ENCODE peak calls at places on chromosomes 2 and 18, in eight cellular contexts. G is AG04450, W is cardiac muscle cell, J is tibial artery, F is astrocyte of the spinal cord, N is fibroblast of the aortic adventitia, V is heart right ventricle, T is brain microvascular endothelial cell. X is an unnamed sample.

GRCh38 chr2:61149074-61149473 is 12.9 kb upstream of the C2orf74 start:
- DNase-seq in G (no peak), W (no peak), J (no peak), F (no peak), N (no peak), V (no peak), T (no peak), X (no peak)

GRCh38 chr18:49017813-49018552 is 67.2 kb upstream of the SMAD7 start:
- DNase-seq in G (no peak), W (no peak), J (no peak), F (no peak), N (no peak), V (no peak), T (no peak), X (no peak)

GRCh38 chr18:72652990-72653593 is 109.0 kb upstream of the CBLN2 start:
- DNase-seq in G (no peak), W (no peak), J (no peak), F (peak; percentile 23), N (no peak), V (no peak), T (peak; percentile 12), X (no peak)

GRCh38 chr18:532632-533031 is 32.1 kb upstream of the COLEC12 start:
- DNase-seq in G (no peak), W (no peak), J (no peak), F (no peak), N (no peak), V (no peak), T (no peak), X (no peak)

GRCh38 chr2:141782574-141782973 is 348.2 kb downstream of the LRP1B start:
- DNase-seq in G (no peak), W (no peak), J (no peak), F (no peak), N (no peak), V (no peak), T (no peak), X (no peak)

GRCh38 chr18:63213936-63214671 is 105.5 kb downstream of the BCL2 start:
- DNase-seq in G (no peak), W (no peak), J (no peak), F (no peak), N (no peak), V (no peak), T (no peak), X (no peak)

GRCh38 chr2:156327835-156328401 is 4.6 kb downstream of the NR4A2 start:
- DNase-seq in G (no peak), W (no peak), J (no peak), F (no peak), N (no peak), V (no peak), T (no peak), X (no peak)

GRCh38 chr2:240458044-240458899 is 22.8 kb downstream of the GPC1 start:
- DNase-seq in G (no peak), W (no peak), J (no peak), F (no peak), N (no peak), V (no peak), T (no peak), X (no peak)

GRCh38 chr2:204871246-204871953 is 326.1 kb downstream of the PARD3B start:
- DNase-seq in G (peak; percentile 18), W (peak; percentile 66), J (no peak), F (peak; percentile 76), N (peak; percentile 71), V (no peak), T (no peak), X (no peak)

GRCh38 chr18:13036622-13037320 is 45.6 kb downstream of the CEP192 start:
- DNase-seq in G (no peak), W (no peak), J (no peak), F (peak; percentile 18), N (peak; percentile 29), V (no peak), T (no peak), X (peak; percentile 28)

GRCh38 chr2:101540518-101540917 is 65.6 kb upstream of the RFX8 start:
- DNase-seq in G (no peak), W (peak; percentile 88), J (no peak), F (peak; percentile 16), N (peak; percentile 83), V (no peak), T (peak; percentile 33), X (no peak)

GRCh38 chr2:54115284-54116137 is at the start of gene ACYP2:
- DNase-seq in G (peak; percentile 91), W (peak; percentile 98), J (peak; percentile 95), F (peak; percentile 97), N (peak; percentile 95), V (peak; percentile 97), T (peak; percentile 93), X (peak; percentile 72)

GRCh38 chr2:28726177-28726576 is 25.5 kb upstream of the PPP1CB start:
- DNase-seq in G (no peak), W (no peak), J (no peak), F (no peak), N (no peak), V (no peak), T (no peak), X (no peak)

GRCh38 chr18:79494936-79495335 is 99.2 kb downstream of the NFATC1 start:
- DNase-seq in G (no peak), W (no peak), J (peak; percentile 13), F (no peak), N (no peak), V (no peak), T (no peak), X (no peak)

GRCh38 chr2:241187101-241187690 is 1.3 kb upstream of the ANO7 start:
- DNase-seq in G (no peak), W (no peak), J (no peak), F (no peak), N (no peak), V (no peak), T (no peak), X (no peak)

GRCh38 chr18:65749881-65750280 is 931 bp upstream of the CDH7 start:
- DNase-seq in G (no peak), W (no peak), J (no peak), F (no peak), N (no peak), V (no peak), T (no peak), X (no peak)

GRCh38 chr18:65752625-65753325 is 2.0 kb downstream of the CDH7 start:
- DNase-seq in G (no peak), W (no peak), J (no peak), F (no peak), N (no peak), V (no peak), T (no peak), X (no peak)

GRCh38 chr18:65751145-65752085 is 603 bp downstream of the CDH7 start:
- DNase-seq in G (no peak), W (no peak), J (no peak), F (no peak), N (no peak), V (no peak), T (no peak), X (no peak)

GRCh38 chr18:65748321-65748720 is 2.5 kb upstream of the CDH7 start:
- DNase-seq in G (no peak), W (no peak), J (no peak), F (no peak), N (no peak), V (no peak), T (no peak), X (no peak)

GRCh38 chr18:65750421-65751144 is at the start of gene CDH7:
- DNase-seq in G (no peak), W (no peak), J (no peak), F (no peak), N (no peak), V (no peak), T (no peak), X (no peak)
- H3K4me3 ChIP-seq in G (no peak within 1 kb of the TSS), W (peak within 1 kb of the TSS; percentile 76), J (peak within 1 kb of the TSS; percentile 28), F (peak within 1 kb of the TSS; percentile 39), N (no peak within 1 kb of the TSS), V (peak within 1 kb of the TSS; percentile 57), T (peak within 1 kb of the TSS; percentile 57), X (no peak within 1 kb of the TSS)

GRCh38 chr18:11989174-11989573 is 7.9 kb downstream of the IMPA2 start:
- DNase-seq in G (no peak), W (no peak), J (no peak), F (no peak), N (no peak), V (no peak), T (no peak), X (no peak)
- TF ChIP-seq CTCF in G (no peak), W (no peak), J (no peak), F (no peak), N (no peak), V (no peak), T (no peak), X (no peak)

GRCh38 chr2:191318037-191318728 is 73.0 kb downstream of the MYO1B start:
- DNase-seq in G (no peak), W (peak; percentile 71), J (no peak), F (peak; percentile 81), N (peak; percentile 83), V (peak; percentile 30), T (peak; percentile 75), X (no peak)

GRCh38 chr2:191315365-191315752 is 70.2 kb downstream of the MYO1B start:
- DNase-seq in G (no peak), W (no peak), J (no peak), F (no peak), N (no peak), V (no peak), T (no peak), X (no peak)

GRCh38 chr2:191314697-191315364 is 69.6 kb downstream of the MYO1B start:
- DNase-seq in G (no peak), W (no peak), J (no peak), F (no peak), N (no peak), V (no peak), T (no peak), X (no peak)

GRCh38 chr2:191318729-191319078 is 73.5 kb downstream of the MYO1B start:
- DNase-seq in G (no peak), W (peak; percentile 72), J (no peak), F (peak; percentile 68), N (peak; percentile 78), V (no peak), T (peak; percentile 54), X (no peak)

GRCh38 chr2:191316246-191316645 is 71.0 kb downstream of the MYO1B start:
- DNase-seq in G (no peak), W (no peak), J (no peak), F (no peak), N (peak; percentile 44), V (no peak), T (no peak), X (no peak)
- H3K4me3 ChIP-seq in G (no peak overlapping the region), W (no peak overlapping the region), J (no peak overlapping the region), F (no peak overlapping the region), N (no peak overlapping the region), V (no peak overlapping the region), T (no peak overlapping the region), X (no peak overlapping the region)

GRCh38 chr2:199409705-199410104 is 48.0 kb downstream of the SATB2 start:
- DNase-seq in G (no peak), W (no peak), J (no peak), F (no peak), N (no peak), V (no peak), T (no peak), X (no peak)

GRCh38 chr2:199404841-199405240 is 52.9 kb downstream of the SATB2 start:
- DNase-seq in G (no peak), W (peak; percentile 53), J (no peak), F (peak; percentile 80), N (peak; percentile 44), V (no peak), T (no peak), X (peak; percentile 33)

GRCh38 chr2:199410130-199410529 is 47.6 kb downstream of the SATB2 start:
- DNase-seq in G (no peak), W (no peak), J (no peak), F (peak; percentile 40), N (no peak), V (no peak), T (no peak), X (no peak)

GRCh38 chr2:199407421-199407820 is 50.3 kb downstream of the SATB2 start:
- DNase-seq in G (no peak), W (no peak), J (no peak), F (no peak), N (no peak), V (no peak), T (no peak), X (no peak)

GRCh38 chr2:199405241-199405640 is 52.5 kb downstream of the SATB2 start:
- DNase-seq in G (no peak), W (peak; percentile 25), J (no peak), F (no peak), N (peak; percentile 41), V (no peak), T (no peak), X (no peak)
- TF ChIP-seq CTCF in G (peak; percentile 40), W (peak; percentile 37), J (no peak), F (peak; percentile 30), N (peak; percentile 44), V (no peak), T (peak; percentile 46), X (no peak)

X was measured in AG04449.